ENCODE peak calls at places on chromosomes 13 and 19, in ten cellular contexts. H is gastrocnemius medialis; S is IMR-90; D is astrocyte; G is heart right ventricle; P is aorta; J is CD8-positive, alpha-beta T cell; U is effector memory CD4-positive, alpha-beta T cell; L is thoracic aorta; A is fibroblast of lung. I is an unnamed sample.

GRCh38 chr13:30581582-30581981 is 36.1 kb upstream of the USPL1 start:
- DNase-seq in H (no peak), S (peak), D (no peak), G (no peak), P (no peak), J (no peak), U (no peak), L (no peak), A (no peak), I (no peak)

GRCh38 chr19:17997969-17998826 is 9.8 kb upstream of the ARRDC2 start:
- DNase-seq in H (no peak), S (peak), D (no peak), G (no peak), P (peak), J (no peak), U (no peak), L (no peak), A (no peak), I (no peak)

GRCh38 chr19:36605839-36606478 is 846 bp downstream of the ZNF382 start:
- DNase-seq in H (no peak), S (no peak), D (no peak), G (no peak), P (no peak), J (no peak), U (no peak), L (no peak), A (no peak), I (no peak)

GRCh38 chr13:103099894-103100293 is 33.7 kb upstream of the SLC10A2 start:
- DNase-seq in H (no peak), S (no peak), D (no peak), G (no peak), P (no peak), J (no peak), U (no peak), L (no peak), A (no peak), I (no peak)

GRCh38 chr13:110644892-110645521 is 29.7 kb downstream of the NAXD start:
- DNase-seq in H (peak), S (peak), D (peak), G (peak), P (peak), J (peak), U (peak), L (no peak), A (peak), I (no peak)

GRCh38 chr13:79457948-79458347 is 23.0 kb upstream of the NDFIP2 start:
- DNase-seq in H (no peak), S (peak), D (peak), G (no peak), P (no peak), J (no peak), U (no peak), L (no peak), A (peak), I (no peak)

GRCh38 chr19:50190439-50190891 is 13.0 kb upstream of the MYH14 start:
- DNase-seq in H (no peak), S (no peak), D (no peak), G (no peak), P (no peak), J (no peak), U (no peak), L (no peak), A (no peak), I (no peak)

GRCh38 chr19:18046066-18046718 is 38.2 kb downstream of the ARRDC2 start:
- DNase-seq in H (peak), S (peak), D (peak), G (no peak), P (peak), J (no peak), U (no peak), L (no peak), A (peak), I (no peak)

GRCh38 chr19:17073869-17074627 is 1.2 kb downstream of the HAUS8 start:
- DNase-seq in H (no peak), S (peak), D (no peak), G (no peak), P (no peak), J (no peak), U (no peak), L (no peak), A (no peak), I (no peak)

GRCh38 chr19:12669272-12670158 is 2.9 kb downstream of the WDR83 start:
- DNase-seq in H (peak), S (peak), D (peak), G (peak), P (peak), J (peak), U (peak), L (no peak), A (peak), I (peak)

GRCh38 chr13:41605319-41606285 is 148.3 kb downstream of the RGCC start:
- DNase-seq in H (no peak), S (no peak), D (no peak), G (no peak), P (no peak), J (no peak), U (no peak), L (no peak), A (peak), I (no peak)

GRCh38 chr19:55535173-55535572 is 1.8 kb downstream of the SBK2 start:
- DNase-seq in H (no peak), S (no peak), D (no peak), G (no peak), P (peak), J (no peak), U (no peak), L (no peak), A (no peak), I (no peak)

GRCh38 chr19:42423462-42424344 is 3.5 kb downstream of the LIPE start:
- DNase-seq in H (peak), S (peak), D (peak), G (peak), P (peak), J (peak), U (peak), L (peak), A (peak), I (peak)

GRCh38 chr19:1250374-1251232 is 2.2 kb downstream of the MIDN start:
- DNase-seq in H (peak), S (peak), D (no peak), G (no peak), P (peak), J (peak), U (peak), L (no peak), A (peak), I (no peak)

GRCh38 chr19:35363711-35364425 is 5.6 kb downstream of the FFAR3 start:
- DNase-seq in H (no peak), S (no peak), D (no peak), G (no peak), P (no peak), J (no peak), U (no peak), L (no peak), A (no peak), I (no peak)

GRCh38 chr19:1510807-1511206 is 2.0 kb downstream of the ADAMTSL5 start:
- DNase-seq in H (no peak), S (no peak), D (no peak), G (no peak), P (no peak), J (no peak), U (no peak), L (no peak), A (no peak), I (no peak)

GRCh38 chr13:28819046-28819747 is 942 bp upstream of the MTUS2 start:
- DNase-seq in H (no peak), S (peak), D (peak), G (no peak), P (peak), J (no peak), U (no peak), L (no peak), A (peak), I (no peak)

GRCh38 chr13:113559061-113559460 is 25.5 kb upstream of the TFDP1 start:
- DNase-seq in H (no peak), S (no peak), D (no peak), G (no peak), P (no peak), J (no peak), U (no peak), L (no peak), A (no peak), I (no peak)

GRCh38 chr13:33073338-33073737 is 57.1 kb downstream of the KL start:
- DNase-seq in H (no peak), S (no peak), D (no peak), G (no peak), P (no peak), J (no peak), U (no peak), L (no peak), A (no peak), I (no peak)

GRCh38 chr13:48009298-48009697 is 8.2 kb upstream of the SUCLA2 start:
- DNase-seq in H (no peak), S (peak), D (peak), G (no peak), P (no peak), J (no peak), U (no peak), L (no peak), A (peak), I (no peak)

GRCh38 chr19:5955638-5955935 is 22.4 kb downstream of the RANBP3 start:
- DNase-seq in H (no peak), S (peak), D (peak), G (no peak), P (peak), J (no peak), U (no peak), L (no peak), A (peak), I (no peak)

GRCh38 chr19:28705008-28705407 is 507.9 kb downstream of the UQCRFS1 start:
- DNase-seq in H (no peak), S (peak), D (peak), G (no peak), P (no peak), J (no peak), U (no peak), L (no peak), A (peak), I (no peak)

GRCh38 chr13:44223785-44224432 is 149.7 kb upstream of the SERP2 start:
- DNase-seq in H (no peak), S (no peak), D (no peak), G (no peak), P (no peak), J (no peak), U (no peak), L (no peak), A (no peak), I (no peak)

GRCh38 chr13:72754111-72754510 is 26.4 kb downstream of the BORA start:
- DNase-seq in H (no peak), S (no peak), D (no peak), G (no peak), P (no peak), J (no peak), U (no peak), L (no peak), A (no peak), I (no peak)

GRCh38 chr13:37132211-37132610 is 26.7 kb upstream of the CSNK1A1L start:
- DNase-seq in H (no peak), S (no peak), D (peak), G (no peak), P (no peak), J (no peak), U (no peak), L (no peak), A (peak), I (no peak)

GRCh38 chr13:37129867-37130266 is 24.4 kb upstream of the CSNK1A1L start:
- DNase-seq in H (no peak), S (no peak), D (no peak), G (no peak), P (no peak), J (no peak), U (no peak), L (no peak), A (no peak), I (no peak)

GRCh38 chr13:37131092-37131491 is 25.6 kb upstream of the CSNK1A1L start:
- DNase-seq in H (no peak), S (no peak), D (no peak), G (no peak), P (no peak), J (no peak), U (no peak), L (no peak), A (no peak), I (no peak)

GRCh38 chr13:37127706-37128241 is 22.3 kb upstream of the CSNK1A1L start:
- DNase-seq in H (no peak), S (peak), D (peak), G (no peak), P (peak), J (no peak), U (no peak), L (no peak), A (peak), I (no peak)
- H3K4me3 ChIP-seq in H (no peak), S (peak), D (peak), G (no peak), P (peak), J (no peak), U (no peak), L (peak), A (no peak), I (no peak)

GRCh38 chr13:76266566-76266965 is 619.6 kb downstream of the KCTD12 start:
- DNase-seq in H (no peak), S (no peak), D (no peak), G (no peak), P (no peak), J (no peak), U (no peak), L (no peak), A (no peak), I (no peak)
- H3K27ac ChIP-seq in H (no peak), S (no peak), D (no peak), G (no peak), P (no peak), J (no peak), U (no peak), L (no peak), A (no peak), I (no peak)

GRCh38 chr19:44855606-44856005 is 9.5 kb downstream of the NECTIN2 start:
- DNase-seq in H (no peak), S (no peak), D (no peak), G (no peak), P (no peak), J (no peak), U (no peak), L (no peak), A (no peak), I (no peak)

GRCh38 chr19:44851427-44851826 is 5.3 kb downstream of the NECTIN2 start:
- DNase-seq in H (no peak), S (no peak), D (no peak), G (no peak), P (no peak), J (no peak), U (no peak), L (no peak), A (no peak), I (no peak)

GRCh38 chr19:44850641-44851109 is 4.6 kb downstream of the NECTIN2 start:
- DNase-seq in H (no peak), S (no peak), D (no peak), G (no peak), P (no peak), J (no peak), U (no peak), L (no peak), A (no peak), I (no peak)

GRCh38 chr19:44857837-44858236 is 11.7 kb downstream of the NECTIN2 start:
- DNase-seq in H (no peak), S (no peak), D (no peak), G (no peak), P (no peak), J (no peak), U (no peak), L (no peak), A (no peak), I (no peak)

GRCh38 chr19:44856438-44857083 is 10.5 kb downstream of the NECTIN2 start:
- DNase-seq in H (no peak), S (no peak), D (peak), G (no peak), P (peak), J (no peak), U (no peak), L (no peak), A (peak), I (no peak)
- H3K4me3 ChIP-seq in H (no peak), S (no peak), D (no peak), G (no peak), P (no peak), J (no peak), U (no peak), L (no peak), A (no peak), I (no peak)

GRCh38 chr19:3544742-3545668 is 6.0 kb downstream of the TEKTIP1 start:
- DNase-seq in H (peak), S (peak), D (no peak), G (peak), P (peak), J (peak), U (peak), L (no peak), A (no peak), I (peak)
- H3K27ac ChIP-seq in H (no peak), S (no peak), D (no peak), G (no peak), P (no peak), J (no peak), U (no peak), L (no peak), A (no peak), I (peak)

GRCh38 chr13:31859546-31859945 is 120.2 kb downstream of the RXFP2 start:
- DNase-seq in H (no peak), S (no peak), D (no peak), G (no peak), P (no peak), J (no peak), U (no peak), L (no peak), A (peak), I (no peak)
- H3K4me3 ChIP-seq in H (no peak), S (no peak), D (no peak), G (no peak), P (no peak), J (no peak), U (no peak), L (peak), A (no peak), I (no peak)

GRCh38 chr13:68170961-68171360 is 940.8 kb upstream of the PCDH9 start:
- DNase-seq in H (no peak), S (no peak), D (no peak), G (no peak), P (no peak), J (no peak), U (no peak), L (no peak), A (no peak), I (no peak)

GRCh38 chr13:68176486-68176885 is 946.4 kb upstream of the PCDH9 start:
- DNase-seq in H (no peak), S (peak), D (peak), G (no peak), P (no peak), J (no peak), U (no peak), L (no peak), A (peak), I (no peak)

GRCh38 chr13:68168448-68168847 is 938.3 kb upstream of the PCDH9 start:
- DNase-seq in H (no peak), S (no peak), D (peak), G (no peak), P (no peak), J (no peak), U (no peak), L (no peak), A (peak), I (no peak)

GRCh38 chr13:68174905-68175304 is 944.8 kb upstream of the PCDH9 start:
- DNase-seq in H (no peak), S (no peak), D (no peak), G (no peak), P (no peak), J (no peak), U (no peak), L (no peak), A (no peak), I (no peak)

GRCh38 chr13:68173111-68173510 is 943.0 kb upstream of the PCDH9 start:
- DNase-seq in H (no peak), S (no peak), D (peak), G (no peak), P (no peak), J (no peak), U (no peak), L (no peak), A (peak), I (no peak)
- H3K27ac ChIP-seq in H (no peak), S (no peak), D (no peak), G (no peak), P (no peak), J (no peak), U (no peak), L (no peak), A (no peak), I (no peak)

GRCh38 chr19:45670670-45671453 is 2.8 kb downstream of the GIPR start:
- DNase-seq in H (peak), S (peak), D (no peak), G (peak), P (peak), J (peak), U (no peak), L (no peak), A (peak), I (no peak)
- H3K4me3 ChIP-seq in H (peak), S (no peak), D (no peak), G (no peak), P (no peak), J (no peak), U (no peak), L (no peak), A (no peak), I (no peak)

DNA sequence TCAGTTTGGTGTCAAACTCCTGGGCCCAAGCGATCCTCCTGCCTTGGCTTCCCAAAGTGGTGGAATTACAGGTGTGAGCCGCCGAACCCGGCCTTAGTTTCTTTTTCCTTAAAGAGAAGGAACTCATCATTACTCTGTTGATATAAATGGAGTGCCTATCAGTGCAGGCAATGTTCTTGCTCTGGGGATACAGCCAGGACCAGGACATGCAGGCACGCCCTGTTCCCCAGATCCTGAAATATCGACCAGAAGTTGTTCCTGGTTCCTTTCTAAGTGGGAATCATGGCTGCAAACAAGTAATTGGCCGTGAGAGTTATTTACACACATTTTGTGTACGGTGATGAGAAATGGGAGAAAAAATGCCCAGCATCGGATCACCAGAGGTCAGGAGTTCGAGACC is 8.4 kb downstream of the DNM2 start:
- DNase-seq in H (no peak), S (no peak), D (no peak), G (no peak), P (no peak), J (no peak), U (no peak), L (no peak), A (no peak), I (no peak)
- H3K27ac ChIP-seq in H (peak), S (no peak), D (no peak), G (peak), P (no peak), J (no peak), U (no peak), L (no peak), A (no peak), I (no peak)

GRCh38 chr13:52160053-52160452 is 656 bp upstream of the NEK3 start:
- DNase-seq in H (no peak), S (no peak), D (no peak), G (no peak), P (no peak), J (no peak), U (no peak), L (no peak), A (no peak), I (no peak)
- H3K4me3 ChIP-seq in H (peak), S (no peak), D (no peak), G (no peak), P (peak), J (peak), U (no peak), L (peak), A (no peak), I (peak)

GRCh38 chr19:10870501-10870954 is 825 bp upstream of the CARM1 start:
- DNase-seq in H (no peak), S (no peak), D (no peak), G (no peak), P (no peak), J (no peak), U (no peak), L (no peak), A (no peak), I (no peak)
- H3K27ac ChIP-seq in H (peak), S (peak), D (peak), G (peak), P (no peak), J (peak), U (peak), L (peak), A (peak), I (peak)

I was measured in tibial nerve.